ENCODE peak calls at places on chromosomes 13 and 19, in six cellular contexts. U, Y, S, N, H and M are unnamed samples.
A peak's percentile ranks its signal among the peaks of the same experiment; 100 is the strongest.

GRCh38 chr19:45677351-45678230 is 9.6 kb downstream of the GIPR start:
- DNase-seq in U (peak; percentile 99), Y (peak; percentile 54), S (peak; percentile 92), N (peak; percentile 81), H (peak; percentile 94), M (peak; percentile 96)

GRCh38 chr19:58407658-58408151 is 744 bp upstream of the ZNF584 start:
- DNase-seq in U (no peak), Y (peak; percentile 59), S (no peak), N (no peak), H (peak; percentile 57), M (no peak)

GRCh38 chr13:108897955-108898354 is 268.5 kb downstream of the MYO16 start:
- DNase-seq in U (no peak), Y (no peak), S (no peak), N (no peak), H (no peak), M (no peak)

GRCh38 chr13:98997738-98998641 is 20.1 kb upstream of the DOCK9 start:
- DNase-seq in U (no peak), Y (no peak), S (no peak), N (no peak), H (no peak), M (no peak)

GRCh38 chr19:47176627-47177090 is 46.0 kb downstream of the SAE1 start:
- DNase-seq in U (no peak), Y (no peak), S (no peak), N (no peak), H (no peak), M (no peak)

GRCh38 chr13:99528547-99528946 is 27.3 kb downstream of the TM9SF2 start:
- DNase-seq in U (no peak), Y (no peak), S (no peak), N (no peak), H (peak; percentile 17), M (no peak)

GRCh38 chr13:28794370-28794769 is 25.8 kb upstream of the MTUS2 start:
- DNase-seq in U (no peak), Y (no peak), S (no peak), N (no peak), H (peak; percentile 12), M (no peak)

GRCh38 chr19:45847661-45848060 is 15.3 kb downstream of the SYMPK start:
- DNase-seq in U (no peak), Y (no peak), S (no peak), N (no peak), H (no peak), M (no peak)

GRCh38 chr13:22596157-22596863 is 584.5 kb upstream of the SGCG start:
- DNase-seq in U (no peak), Y (no peak), S (no peak), N (no peak), H (peak; percentile 8), M (no peak)

DNA sequence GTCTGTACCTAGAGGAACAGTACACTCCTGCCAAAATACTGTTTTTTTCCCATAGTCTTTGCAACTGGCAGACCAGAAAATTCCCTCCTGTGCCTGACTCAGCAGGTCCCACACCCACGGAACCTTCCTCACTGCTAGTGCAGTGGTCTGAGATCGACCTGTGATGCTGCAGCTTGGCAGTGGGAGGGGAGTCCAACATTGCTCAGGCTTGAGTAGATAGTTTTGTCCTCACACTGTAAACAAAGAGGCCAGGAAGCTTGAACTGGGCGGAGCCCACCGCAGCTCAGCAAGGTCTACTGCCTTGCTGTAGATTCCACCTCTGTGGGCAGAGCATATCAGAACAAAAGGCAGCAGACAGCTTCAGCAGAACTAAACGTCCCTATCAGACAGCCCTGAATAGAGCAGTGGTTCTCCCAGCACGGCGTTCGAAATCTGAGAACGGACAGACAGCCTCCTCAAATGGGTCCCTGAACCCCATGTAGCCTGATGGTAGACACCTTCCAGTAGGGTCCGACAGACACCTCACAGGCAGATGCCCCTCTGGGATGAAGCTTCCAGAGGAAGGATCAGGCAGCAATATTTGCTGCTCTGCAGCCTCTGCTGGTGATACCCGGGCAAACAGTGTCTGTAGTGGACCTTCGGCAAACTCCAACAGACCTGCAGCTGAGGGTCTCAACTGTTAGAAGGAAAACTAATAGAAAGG is 92.7 kb downstream of the SUCLA2 start:
- DNase-seq in U (no peak), Y (peak; percentile 5), S (no peak), N (no peak), H (peak; percentile 89), M (no peak)
- TF ChIP-seq ZNF274 in U (no peak), Y (no peak), S (no peak), N (no peak), H (no peak), M (no peak)

GRCh38 chr13:83219832-83220231 is 662.4 kb downstream of the SLITRK1 start:
- DNase-seq in U (no peak), Y (no peak), S (no peak), N (no peak), H (no peak), M (no peak)
- TF ChIP-seq ZNF274 in U (no peak), Y (no peak), S (no peak), N (no peak), H (no peak), M (no peak)

GRCh38 chr19:33473644-33474305 is 47.8 kb downstream of the PEPD start:
- DNase-seq in U (no peak), Y (no peak), S (no peak), N (no peak), H (no peak), M (no peak)
- TF ChIP-seq ZNF274 in U (no peak), Y (no peak), S (no peak), N (no peak), H (no peak), M (no peak)

GRCh38 chr13:31887311-31887710 is 144.3 kb upstream of the FRY start:
- DNase-seq in U (no peak), Y (no peak), S (no peak), N (no peak), H (no peak), M (no peak)
- TF ChIP-seq ZNF274 in U (no peak), Y (no peak), S (no peak), N (no peak), H (no peak), M (no peak)

GRCh38 chr19:18074192-18074591 is 12.5 kb downstream of the IL12RB1 start:
- DNase-seq in U (no peak), Y (no peak), S (no peak), N (no peak), H (peak; percentile 33), M (no peak)
- TF ChIP-seq ZNF274 in U (no peak), Y (no peak), S (no peak), N (no peak), H (no peak), M (no peak)

DNA sequence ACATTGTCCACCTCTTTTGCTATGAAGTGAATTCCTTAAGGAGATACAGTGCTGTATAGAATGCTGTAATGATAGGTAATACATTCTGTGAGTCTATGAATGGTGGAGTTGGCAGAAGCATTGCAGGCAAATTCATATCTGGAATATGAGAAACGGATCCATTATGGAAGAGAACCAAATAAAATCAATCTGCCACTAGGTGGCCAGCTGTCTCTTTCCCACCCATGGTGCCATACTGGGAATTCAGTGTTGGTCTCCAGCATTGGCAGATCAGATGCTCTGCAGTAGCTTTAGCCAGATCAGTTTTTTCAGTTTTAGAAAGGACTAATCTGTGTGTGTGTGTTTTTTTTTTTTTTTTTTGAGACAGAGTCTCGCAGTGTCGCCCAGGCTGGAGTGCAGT is 27.6 kb downstream of the DNAJC3 start:
- DNase-seq in U (no peak), Y (peak; percentile 17), S (no peak), N (no peak), H (no peak), M (no peak)
- TF ChIP-seq ZNF274 in U (no peak), Y (no peak), S (no peak), N (no peak), H (no peak), M (no peak)

GRCh38 chr19:871446-872265 is 12.2 kb downstream of the CFD start:
- DNase-seq in U (no peak), Y (peak; percentile 42), S (no peak), N (no peak), H (peak; percentile 44), M (no peak)
- TF ChIP-seq ZNF274 in U (no peak), Y (no peak), S (no peak), N (no peak), H (no peak), M (no peak)

DNA sequence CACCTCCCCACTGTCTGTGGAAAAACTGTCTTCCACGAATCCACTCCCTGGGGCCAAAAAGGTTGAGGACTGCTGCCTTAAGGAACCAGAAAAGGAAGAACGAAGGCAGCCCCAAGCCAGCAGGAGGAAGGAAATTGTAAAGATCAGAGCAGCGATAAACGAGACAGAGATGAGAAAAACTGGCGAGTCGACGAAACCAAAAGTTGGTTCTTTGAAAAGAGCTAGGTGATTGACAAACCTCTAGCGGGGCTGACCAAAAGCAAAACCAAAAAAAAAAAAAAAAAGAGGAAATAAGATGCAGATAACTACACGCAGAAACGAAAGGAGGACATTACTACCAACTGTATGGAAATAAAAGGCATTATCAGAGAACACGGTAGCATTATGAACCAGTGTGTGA is 76.9 kb downstream of the GADD45B start:
- DNase-seq in U (no peak), Y (peak; percentile 14), S (no peak), N (peak; percentile 86), H (no peak), M (no peak)
- TF ChIP-seq ZNF274 in U (no peak), Y (no peak), S (no peak), N (no peak), H (no peak), M (no peak)

GRCh38 chr13:97327071-97327470 is 104.9 kb downstream of the MBNL2 start:
- DNase-seq in U (no peak), Y (peak; percentile 41), S (no peak), N (no peak), H (no peak), M (no peak)
- TF ChIP-seq ZNF274 in U (no peak), Y (no peak), S (no peak), N (no peak), H (no peak), M (no peak)

DNA sequence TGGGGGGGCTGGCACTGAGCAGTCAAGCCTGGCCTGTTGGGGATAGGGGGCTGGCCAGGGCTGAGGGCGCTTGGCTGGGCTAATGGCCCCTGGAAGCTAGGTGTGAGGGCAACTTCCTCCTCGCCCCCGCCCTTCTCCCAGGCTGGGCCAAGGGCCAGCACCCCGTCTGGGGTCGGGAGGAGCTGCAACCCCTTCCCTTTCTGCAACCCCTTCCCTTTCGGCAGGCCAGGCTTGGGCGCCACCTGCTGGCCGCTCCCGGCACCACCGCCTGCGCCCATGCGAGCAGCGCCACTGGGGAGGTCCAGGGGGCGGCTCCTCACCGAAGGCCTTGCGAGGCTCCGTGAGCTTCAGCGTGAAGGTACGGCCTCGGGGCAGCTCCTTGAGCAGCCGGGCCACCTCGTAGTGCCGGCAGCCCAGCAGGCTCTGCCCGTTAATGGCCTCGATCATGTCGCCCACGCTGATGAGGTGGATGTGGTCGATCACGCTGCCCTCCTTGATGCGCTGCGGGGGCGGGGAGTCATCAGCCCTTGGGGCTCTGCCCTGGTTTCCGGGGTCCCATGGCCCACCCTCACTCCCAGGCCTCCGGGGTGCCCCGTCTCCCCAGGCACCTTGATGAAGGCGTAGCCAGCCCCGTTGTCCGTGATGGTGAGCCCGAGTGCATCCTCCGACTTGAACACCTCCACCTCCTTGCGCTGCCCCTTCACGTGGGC is 5.0 kb upstream of the PTGER1 start:
- DNase-seq in U (no peak), Y (peak; percentile 77), S (peak; percentile 55), N (no peak), H (no peak), M (peak; percentile 99)
- TF ChIP-seq ZNF274 in U (no peak), Y (no peak), S (no peak), N (no peak), H (peak; percentile 35), M (no peak)